ENCODE peak calls at places on chromosomes 7 and 10, in ten cellular contexts. U is lower leg skin, L is GM20000, I is pancreas, X is cardiac muscle cell, T is WTC11, O is suprapubic skin, C is GM13977, M is tibial artery, A is B cell. D is an unnamed sample.

GRCh38 chr7:72411419-72411818 is 719 bp downstream of the CALN1 start:
- DNase-seq in U (no peak), L (no peak), I (no peak), X (no peak), T (no peak), O (no peak), C (no peak), M (no peak), A (no peak), D (no peak)

GRCh38 chr7:157717211-157718174 is 380.7 kb downstream of the DNAJB6 start:
- DNase-seq in U (no peak), L (no peak), I (peak; percentile 47), X (no peak), T (no peak), O (no peak), C (no peak), M (peak; percentile 38), A (no peak), D (no peak)

GRCh38 chr7:46100521-46100920 is 179.4 kb upstream of the IGFBP3 start:
- DNase-seq in U (no peak), L (no peak), I (no peak), X (no peak), T (no peak), O (no peak), C (no peak), M (no peak), A (no peak), D (no peak)

GRCh38 chr7:52154382-52154781 is 837.8 kb upstream of the COBL start:
- DNase-seq in U (no peak), L (no peak), I (no peak), X (no peak), T (no peak), O (no peak), C (no peak), M (no peak), A (no peak), D (no peak)

GRCh38 chr10:36191009-36191408 is 548.9 kb upstream of the FZD8 start:
- DNase-seq in U (no peak), L (no peak), I (no peak), X (no peak), T (no peak), O (no peak), C (no peak), M (no peak), A (no peak), D (no peak)

GRCh38 chr7:24755541-24756416 is 1.5 kb downstream of the GSDME start:
- DNase-seq in U (no peak), L (peak; percentile 84), I (no peak), X (no peak), T (no peak), O (no peak), C (peak; percentile 85), M (no peak), A (peak; percentile 33), D (no peak)

GRCh38 chr10:132588301-132589013 is 50.9 kb downstream of the INPP5A start:
- DNase-seq in U (no peak), L (peak; percentile 53), I (no peak), X (no peak), T (peak; percentile 5), O (peak; percentile 64), C (peak; percentile 68), M (peak; percentile 71), A (peak; percentile 64), D (no peak)

GRCh38 chr7:105369944-105370343 is 18.8 kb downstream of the SRPK2 start:
- DNase-seq in U (no peak), L (no peak), I (no peak), X (no peak), T (no peak), O (no peak), C (no peak), M (no peak), A (no peak), D (no peak)

GRCh38 chr7:75993689-75994387 is 557 bp downstream of the TMEM120A start:
- DNase-seq in U (peak; percentile 63), L (peak; percentile 76), I (peak; percentile 87), X (peak; percentile 84), T (peak; percentile 61), O (peak; percentile 86), C (peak; percentile 73), M (peak; percentile 98), A (peak; percentile 33), D (peak; percentile 71)

GRCh38 chr10:79398642-79399041 is 46.8 kb downstream of the ZCCHC24 start:
- DNase-seq in U (no peak), L (no peak), I (peak; percentile 8), X (no peak), T (no peak), O (no peak), C (no peak), M (no peak), A (no peak), D (no peak)

GRCh38 chr10:14304029-14304428 is 26.7 kb downstream of the FRMD4A start:
- DNase-seq in U (no peak), L (no peak), I (no peak), X (no peak), T (no peak), O (no peak), C (no peak), M (no peak), A (no peak), D (no peak)

GRCh38 chr10:14296081-14296709 is 34.5 kb downstream of the FRMD4A start:
- DNase-seq in U (no peak), L (no peak), I (peak; percentile 51), X (no peak), T (no peak), O (no peak), C (no peak), M (no peak), A (no peak), D (no peak)

GRCh38 chr10:14299516-14299915 is 31.2 kb downstream of the FRMD4A start:
- DNase-seq in U (no peak), L (no peak), I (no peak), X (no peak), T (no peak), O (no peak), C (no peak), M (no peak), A (no peak), D (no peak)

GRCh38 chr10:14306201-14306600 is 24.5 kb downstream of the FRMD4A start:
- DNase-seq in U (no peak), L (no peak), I (no peak), X (no peak), T (no peak), O (no peak), C (no peak), M (no peak), A (no peak), D (no peak)

GRCh38 chr10:14302035-14302434 is 28.7 kb downstream of the FRMD4A start:
- DNase-seq in U (no peak), L (no peak), I (no peak), X (peak; percentile 2), T (no peak), O (no peak), C (no peak), M (no peak), A (no peak), D (no peak)
- TF ChIP-seq CTCF in U (no peak), L (no peak), I (peak; percentile 11), X (peak; percentile 66), T (no peak), O (no peak), C (peak; percentile 12), M (no peak), A (peak; percentile 13), D (no peak)

GRCh38 chr10:108911814-108912541 is 1011.3 kb downstream of the XPNPEP1 start:
- DNase-seq in U (peak; percentile 37), L (peak; percentile 28), I (peak; percentile 81), X (no peak), T (peak; percentile 95), O (peak; percentile 79), C (no peak), M (peak; percentile 63), A (peak; percentile 24), D (peak; percentile 61)
- TF ChIP-seq CTCF in U (no peak), L (no peak), I (no peak), X (peak; percentile 66), T (peak; percentile 26), O (peak; percentile 11), C (peak; percentile 38), M (no peak), A (peak; percentile 10), D (peak; percentile 35)

GRCh38 chr10:96421995-96422394 is 63.2 kb upstream of the OPALIN start:
- DNase-seq in U (no peak), L (no peak), I (no peak), X (no peak), T (no peak), O (no peak), C (no peak), M (no peak), A (no peak), D (no peak)
- TF ChIP-seq CTCF in U (no peak), L (no peak), I (no peak), X (no peak), T (no peak), O (no peak), C (no peak), M (no peak), A (no peak), D (no peak)

GRCh38 chr7:101172005-101172853 is 6.9 kb upstream of the VGF start:
- DNase-seq in U (no peak), L (no peak), I (no peak), X (no peak), T (peak; percentile 58), O (no peak), C (no peak), M (no peak), A (peak; percentile 76), D (no peak)
- TF ChIP-seq CTCF in U (no peak), L (no peak), I (no peak), X (no peak), T (no peak), O (no peak), C (no peak), M (no peak), A (no peak), D (no peak)

GRCh38 chr10:77606751-77607150 is 30.9 kb downstream of the KCNMA1 start:
- DNase-seq in U (no peak), L (no peak), I (no peak), X (no peak), T (no peak), O (no peak), C (no peak), M (no peak), A (no peak), D (no peak)
- TF ChIP-seq CTCF in U (no peak), L (no peak), I (no peak), X (no peak), T (no peak), O (no peak), C (no peak), M (no peak), A (no peak), D (no peak)

DNA sequence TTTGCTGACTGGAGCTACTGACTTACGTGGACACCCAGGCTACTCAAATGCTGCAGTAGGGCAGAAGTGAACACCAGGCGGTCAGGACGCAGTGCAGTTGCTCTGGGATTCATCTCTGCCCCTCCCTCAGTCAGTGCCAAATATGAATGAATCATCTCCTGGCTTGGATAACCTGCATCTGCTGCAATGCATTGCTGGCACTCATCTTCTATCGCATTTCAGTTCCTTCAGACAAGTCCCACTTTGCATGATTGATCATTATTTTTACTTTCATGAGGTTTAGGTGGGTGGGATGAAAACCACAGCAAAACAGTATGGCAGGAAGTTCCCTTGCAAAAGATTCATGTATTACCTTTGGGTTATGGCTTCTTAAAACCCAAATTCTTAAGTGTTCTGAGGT is 224.6 kb upstream of the NRP1 start:
- DNase-seq in U (no peak), L (no peak), I (no peak), X (no peak), T (no peak), O (no peak), C (no peak), M (no peak), A (no peak), D (peak; percentile 32)
- TF ChIP-seq CTCF in U (no peak), L (no peak), I (no peak), X (peak; percentile 12), T (no peak), O (no peak), C (no peak), M (no peak), A (no peak), D (peak; percentile 6)

D was measured in uterus.